ENCODE peak calls at places on chromosomes 12 and 14, in five cellular contexts. C, D, B, S and O are unnamed samples.

GRCh38 chr12:82912406-82912805 is 225.7 kb downstream of the TMTC2 start:
- DNase-seq in C (no peak), D (peak), B (peak), S (peak), O (no peak)

GRCh38 chr12:41096797-41097196 is 91.3 kb upstream of the PDZRN4 start:
- DNase-seq in C (no peak), D (no peak), B (no peak), S (no peak), O (no peak)

GRCh38 chr12:31492599-31493196 is 98.2 kb downstream of the DENND5B start:
- DNase-seq in C (no peak), D (no peak), B (no peak), S (no peak), O (no peak)

GRCh38 chr12:4584281-4584680 is 22.3 kb downstream of the DYRK4 start:
- DNase-seq in C (no peak), D (no peak), B (no peak), S (no peak), O (no peak)

GRCh38 chr12:75728826-75729225 is 217.4 kb upstream of the KRR1 start:
- DNase-seq in C (no peak), D (no peak), B (no peak), S (no peak), O (no peak)

GRCh38 chr14:88289214-88289613 is 33.9 kb downstream of the KCNK10 start:
- DNase-seq in C (peak), D (no peak), B (no peak), S (no peak), O (peak)

GRCh38 chr12:117907108-117907689 is 61.6 kb downstream of the KSR2 start:
- DNase-seq in C (no peak), D (no peak), B (peak), S (no peak), O (no peak)

GRCh38 chr12:29157486-29157946 is 8.4 kb downstream of the FAR2 start:
- DNase-seq in C (no peak), D (peak), B (no peak), S (peak), O (no peak)

GRCh38 chr12:97148941-97149559 is 242.0 kb downstream of the NEDD1 start:
- DNase-seq in C (peak), D (peak), B (peak), S (peak), O (no peak)

GRCh38 chr12:122192441-122192840 is 9.5 kb downstream of the LRRC43 start:
- DNase-seq in C (no peak), D (no peak), B (no peak), S (no peak), O (no peak)

GRCh38 chr12:2834581-2835491 is at the start of gene NRIP2:
- DNase-seq in C (no peak), D (peak), B (no peak), S (no peak), O (peak)

GRCh38 chr12:118107694-118108093 is 3.9 kb upstream of the VSIG10 start:
- DNase-seq in C (no peak), D (no peak), B (no peak), S (no peak), O (no peak)

GRCh38 chr12:9049520-9050133 is 60.3 kb downstream of the KLRG1 start:
- DNase-seq in C (peak), D (peak), B (peak), S (peak), O (peak)

GRCh38 chr12:31922341-31923062 is 36.7 kb upstream of the RESF1 start:
- DNase-seq in C (peak), D (peak), B (no peak), S (peak), O (peak)

GRCh38 chr12:27782481-27782880 is 2.4 kb upstream of the MANSC4 start:
- DNase-seq in C (no peak), D (peak), B (no peak), S (no peak), O (no peak)

GRCh38 chr12:75848533-75848932 is 183.0 kb downstream of the PHLDA1 start:
- DNase-seq in C (no peak), D (no peak), B (no peak), S (no peak), O (no peak)

GRCh38 chr12:75236206-75236605 is 26.6 kb upstream of the KCNC2 start:
- DNase-seq in C (no peak), D (no peak), B (peak), S (no peak), O (no peak)

GRCh38 chr14:92105845-92106094 is 612 bp downstream of the ATXN3 start:
- DNase-seq in C (peak), D (peak), B (peak), S (no peak), O (peak)

GRCh38 chr12:65656904-65657351 is 167.4 kb upstream of the HMGA2 start:
- DNase-seq in C (peak), D (peak), B (no peak), S (peak), O (peak)

GRCh38 chr14:57831981-57832380 is 33.9 kb downstream of the SLC35F4 start:
- DNase-seq in C (no peak), D (no peak), B (no peak), S (peak), O (no peak)

GRCh38 chr14:20278414-20278813 is 27.3 kb downstream of the TTC5 start:
- DNase-seq in C (peak), D (peak), B (no peak), S (peak), O (no peak)

GRCh38 chr12:24212496-24212895 is 263.0 kb upstream of the SOX5 start:
- DNase-seq in C (no peak), D (no peak), B (no peak), S (no peak), O (no peak)

GRCh38 chr14:106215229-106215628 is 688.8 kb downstream of the TMEM121 start:
- DNase-seq in C (no peak), D (no peak), B (no peak), S (no peak), O (no peak)

GRCh38 chr12:94010307-94010706 is 138.1 kb upstream of the PLXNC1 start:
- DNase-seq in C (no peak), D (no peak), B (peak), S (no peak), O (no peak)

GRCh38 chr12:42985506-42985905 is 396.0 kb upstream of the PRICKLE1 start:
- DNase-seq in C (no peak), D (peak), B (no peak), S (peak), O (no peak)

GRCh38 chr12:50614167-50614762 is 109.5 kb downstream of the DIP2B start:
- DNase-seq in C (no peak), D (peak), B (no peak), S (peak), O (no peak)

GRCh38 chr12:55847603-55848329 is 5.0 kb upstream of the MMP19 start:
- DNase-seq in C (no peak), D (peak), B (no peak), S (peak), O (peak)

GRCh38 chr14:25108959-25109358 is 59.0 kb upstream of the STXBP6 start:
- DNase-seq in C (no peak), D (peak), B (peak), S (no peak), O (no peak)

GRCh38 chr14:100994757-100995156 is 91.2 kb upstream of the RTL1 start:
- DNase-seq in C (no peak), D (peak), B (no peak), S (no peak), O (no peak)

GRCh38 chr14:103188691-103189480 is 65.6 kb downstream of the TNFAIP2 start:
- DNase-seq in C (no peak), D (no peak), B (no peak), S (peak), O (no peak)

GRCh38 chr14:54094765-54095164 is 138.1 kb upstream of the BMP4 start:
- DNase-seq in C (no peak), D (no peak), B (no peak), S (no peak), O (no peak)

GRCh38 chr14:45253754-45254300 is 825 bp upstream of the MIS18BP1 start:
- DNase-seq in C (no peak), D (peak), B (no peak), S (peak), O (no peak)

GRCh38 chr12:116736962-116737773 is 701 bp downstream of the SPRING1 start:
- DNase-seq in C (peak), D (no peak), B (no peak), S (no peak), O (no peak)

GRCh38 chr14:38432186-38432585 is 176.3 kb upstream of the CLEC14A start:
- DNase-seq in C (no peak), D (no peak), B (peak), S (no peak), O (no peak)

GRCh38 chr12:54390668-54391551 is 6.4 kb upstream of the ZNF385A start:
- DNase-seq in C (no peak), D (no peak), B (peak), S (no peak), O (no peak)